ENCODE peak calls at places on chromosomes 16 and 17, in four cellular contexts. L is left ventricle myocardium inferior, U is body of pancreas, N is SK-N-SH. Q is an unnamed sample. For H3K4me1, the result is how much of the 10 kb centered on the place peaks cover.

GRCh38 chr17:67177732-67178131 is 67.3 kb downstream of the HELZ start:
- DNase-seq in N (no peak), U (no peak), L (no peak), Q (no peak)

GRCh38 chr17:53659181-53659580 is 163.5 kb upstream of the KIF2B start:
- DNase-seq in N (no peak), L (no peak), U (no peak), Q (no peak)

GRCh38 chr17:6679241-6679640 is 27.7 kb downstream of the C17orf100 start:
- DNase-seq in N (no peak), L (no peak), U (no peak), Q (no peak)

GRCh38 chr17:14123579-14124278 is 54.4 kb downstream of the COX10 start:
- DNase-seq in U (no peak), N (no peak), L (no peak), Q (no peak)

GRCh38 chr16:65644821-65645220 is 523.0 kb upstream of the CDH11 start:
- DNase-seq in U (no peak), N (no peak), L (no peak), Q (peak)

GRCh38 chr17:6710317-6710716 is 2.9 kb downstream of the SLC13A5 start:
- DNase-seq in N (peak), U (no peak), L (no peak), Q (peak)

GRCh38 chr17:1764274-1764673 is 2.4 kb downstream of the SERPINF1 start:
- DNase-seq in U (peak), L (peak), N (no peak), Q (no peak)

GRCh38 chr16:24821129-24821528 is 24.6 kb upstream of the SLC5A11 start:
- DNase-seq in N (no peak), L (no peak), U (no peak), Q (no peak)

GRCh38 chr17:70945386-70945785 is 776.1 kb downstream of the KCNJ2 start:
- DNase-seq in N (no peak), U (no peak), L (no peak), Q (peak)

GRCh38 chr17:62690168-62690897 is 62.9 kb downstream of the MRC2 start:
- DNase-seq in U (no peak), N (no peak), L (no peak), Q (peak)

GRCh38 chr16:86222541-86222940 is 287.8 kb upstream of the FOXF1 start:
- DNase-seq in L (no peak), U (no peak), N (no peak), Q (peak)

GRCh38 chr17:79915850-79916430 is 76.7 kb upstream of the CBX4 start:
- DNase-seq in N (no peak), L (no peak), U (peak), Q (peak)

GRCh38 chr17:68061512-68062313 is 26.2 kb downstream of the KPNA2 start:
- DNase-seq in N (no peak), U (no peak), L (no peak), Q (no peak)

GRCh38 chr16:74734361-74735161 is 33.9 kb upstream of the MLKL start:
- DNase-seq in N (no peak), U (no peak), L (no peak), Q (peak)

GRCh38 chr17:69997332-69997731 is 77.7 kb upstream of the KCNJ16 start:
- DNase-seq in N (no peak), L (no peak), U (no peak), Q (no peak)

GRCh38 chr16:10332301-10332700 is 53.6 kb upstream of the ATF7IP2 start:
- DNase-seq in N (no peak), U (peak), L (no peak), Q (peak)

GRCh38 chr16:27273670-27274522 is 5.3 kb upstream of the NSMCE1 start:
- DNase-seq in L (no peak), U (no peak), N (no peak), Q (peak)

GRCh38 chr17:82806645-82807044 is 33.2 kb downstream of the ZNF750 start:
- DNase-seq in L (no peak), U (no peak), N (no peak), Q (no peak)

GRCh38 chr16:63613701-63614100 is 1508.2 kb downstream of the CDH11 start:
- DNase-seq in U (no peak), N (no peak), L (no peak), Q (no peak)

GRCh38 chr16:30552956-30553355 is 5.2 kb downstream of the ZNF764 start:
- DNase-seq in N (no peak), U (no peak), L (no peak), Q (no peak)

GRCh38 chr17:31593806-31594205 is 202.3 kb downstream of the RAB11FIP4 start:
- DNase-seq in U (no peak), N (no peak), L (peak), Q (no peak)
- H3K4me1 ChIP-seq in U (under half), N (under half), L (under half), Q (under half)

GRCh38 chr17:81577278-81578000 is 25.3 kb upstream of the FAAP100 start:
- DNase-seq in N (no peak), L (no peak), U (no peak), Q (no peak)

GRCh38 chr17:81575836-81576235 is 23.7 kb upstream of the FAAP100 start:
- DNase-seq in L (no peak), N (no peak), U (no peak), Q (no peak)

GRCh38 chr17:81578561-81579225 is 26.5 kb upstream of the FAAP100 start:
- DNase-seq in L (no peak), U (no peak), N (no peak), Q (no peak)

GRCh38 chr17:81578038-81578441 is 25.9 kb upstream of the FAAP100 start:
- DNase-seq in U (no peak), L (no peak), N (no peak), Q (no peak)

GRCh38 chr17:81576621-81577277 is 24.6 kb upstream of the FAAP100 start:
- DNase-seq in N (no peak), L (no peak), U (no peak), Q (no peak)
- TF ChIP-seq CTCF in N (peak), L (no peak), U (no peak), Q (no peak)

GRCh38 chr16:48539485-48540221 is 70.3 kb downstream of the N4BP1 start:
- DNase-seq in L (no peak), U (no peak), N (no peak), Q (no peak)

GRCh38 chr16:48538746-48539484 is 71.1 kb downstream of the N4BP1 start:
- DNase-seq in N (peak), U (peak), L (no peak), Q (peak)

GRCh38 chr16:48537275-48537674 is 72.7 kb downstream of the N4BP1 start:
- DNase-seq in N (no peak), L (no peak), U (no peak), Q (no peak)

GRCh38 chr16:48536600-48537200 is 73.3 kb downstream of the N4BP1 start:
- DNase-seq in N (no peak), L (no peak), U (no peak), Q (no peak)

GRCh38 chr16:48537909-48538745 is 71.9 kb downstream of the N4BP1 start:
- DNase-seq in U (no peak), L (peak), N (no peak), Q (no peak)
- H3K4me1 ChIP-seq in U (under half), L (half or more), N (under half), Q (under half)

DNA sequence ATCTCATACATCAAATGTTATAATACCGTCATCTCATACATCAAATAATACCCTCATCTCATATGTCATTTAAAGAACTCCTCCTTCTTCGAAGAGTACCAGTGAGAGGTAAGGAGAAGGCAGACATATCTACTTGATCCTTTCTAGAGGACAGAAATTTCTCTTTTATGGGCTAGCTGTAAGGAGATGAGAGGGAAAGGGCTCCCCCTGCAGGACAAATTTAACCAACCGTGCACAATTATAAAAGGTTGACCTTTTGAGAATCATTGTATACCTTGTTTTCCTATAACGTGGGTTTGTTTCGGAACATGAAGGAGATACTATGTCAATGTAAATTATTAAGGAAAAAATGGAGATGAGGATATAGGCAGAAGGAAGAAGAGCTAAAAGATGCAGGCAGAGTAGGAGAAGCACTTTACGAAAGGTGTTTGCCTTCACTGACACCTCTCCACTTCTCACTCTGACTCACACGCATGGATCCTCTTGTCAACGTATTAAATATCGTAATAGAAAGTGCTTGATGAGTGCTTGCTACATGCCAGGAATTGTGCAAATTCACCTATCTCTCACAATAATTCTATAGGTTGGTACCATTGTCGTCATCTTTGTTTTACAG is 465.9 kb upstream of the ERCC4 start:
- DNase-seq in L (no peak), U (peak), N (peak), Q (peak)
- TF ChIP-seq CTCF in L (peak), U (peak), N (peak), Q (peak)

DNA sequence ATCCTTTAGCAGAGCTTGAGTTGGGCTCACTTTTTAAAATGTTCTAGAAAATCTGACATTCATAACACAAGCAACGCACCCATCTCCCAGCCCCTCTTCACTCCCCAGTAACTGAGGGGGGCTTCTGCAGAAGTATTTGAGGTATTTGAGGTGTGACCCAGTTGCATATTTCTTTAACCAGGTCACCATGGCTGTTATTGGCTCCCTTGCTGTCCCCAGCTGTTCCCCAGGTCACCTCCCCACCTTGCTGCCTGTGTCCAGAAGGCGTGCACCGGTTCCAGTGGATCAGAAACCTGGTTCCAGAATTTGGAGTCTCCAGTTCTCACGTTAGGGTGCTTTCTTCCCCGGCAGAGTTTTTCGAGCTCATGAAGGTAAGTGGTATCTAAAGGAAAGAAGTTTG is 13.8 kb downstream of the PGS1 start:
- DNase-seq in U (no peak), L (no peak), N (no peak), Q (peak)
- H3K4me1 ChIP-seq in U (under half), L (half or more), N (under half), Q (under half)

DNA sequence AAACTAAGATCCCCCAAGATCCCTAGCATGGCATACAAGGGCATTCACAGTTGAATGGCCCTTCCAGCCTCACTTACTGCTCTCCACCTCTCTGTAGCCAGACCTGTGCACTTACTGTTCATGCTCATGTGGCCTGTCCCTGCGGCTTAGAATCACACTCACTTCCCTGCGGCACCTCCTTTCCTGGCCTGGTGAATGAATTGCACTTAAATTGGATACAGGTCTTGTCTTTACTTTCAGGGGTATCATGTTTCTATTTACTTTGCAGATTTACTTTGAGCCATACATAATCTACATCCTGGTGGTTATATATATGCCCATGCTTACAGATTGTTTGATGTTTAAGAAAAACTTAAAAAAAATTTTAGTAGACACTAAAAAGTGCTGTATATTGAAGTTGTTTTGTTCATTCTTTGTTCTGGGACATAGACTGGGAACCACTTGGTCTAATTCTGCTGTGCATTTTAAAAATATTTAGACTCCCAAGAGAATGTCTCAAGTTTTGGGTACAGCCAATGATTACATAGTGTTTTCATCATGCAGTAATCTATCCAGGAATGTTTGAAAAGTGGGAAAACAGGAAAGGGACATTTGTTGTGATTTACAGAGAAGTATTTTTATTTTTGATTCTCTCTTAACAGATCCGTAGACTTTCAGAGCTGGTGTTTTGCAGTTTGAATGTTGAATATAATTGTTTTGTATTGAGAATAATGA is 63.9 kb downstream of the NUP88 start:
- DNase-seq in L (no peak), N (no peak), U (no peak), Q (no peak)
- TF ChIP-seq CTCF in L (no peak), N (no peak), U (no peak), Q (no peak)

DNA sequence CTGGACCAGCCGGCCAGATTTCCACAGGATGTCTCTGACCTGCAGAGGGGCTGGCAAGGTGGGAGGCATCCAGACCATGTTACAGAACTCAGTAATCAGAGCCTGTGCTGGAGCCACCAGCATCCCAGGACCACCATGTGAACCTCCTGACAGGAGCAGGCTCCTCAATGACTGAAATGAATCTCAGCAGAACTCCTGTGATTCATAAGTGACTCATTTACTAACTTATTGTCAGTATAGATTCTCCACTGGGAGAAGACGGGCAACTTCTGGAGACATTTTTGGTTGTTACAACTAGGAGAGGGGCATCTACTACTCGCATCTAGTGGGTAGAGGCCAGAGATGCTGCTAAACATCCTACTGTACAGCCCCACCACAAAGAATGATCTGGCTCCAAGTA is 3.1 kb upstream of the WWOX start:
- DNase-seq in U (no peak), L (no peak), N (no peak), Q (no peak)
- H3K4me1 ChIP-seq in U (under half), L (under half), N (under half), Q (under half)